ENCODE peak calls at places on chromosomes 13 and 19, in four cellular contexts. One of them, this sample, is unnamed. For H3K4me1, the result is how much of the 10 kb centered on the place peaks cover.

GRCh38 chr19:46495789-46496099 is at the start of gene PNMA8B:
- DNase-seq in mesenchymal stem cell: peak
- DNase-seq in endothelial cell of umbilical vein: no peak
- DNase-seq in HCT116: no peak
- DNase-seq in this sample: peak

GRCh38 chr13:59038824-59039223 is 1124.9 kb downstream of the DIAPH3 start:
- DNase-seq in HCT116: no peak
- DNase-seq in endothelial cell of umbilical vein: no peak
- DNase-seq in mesenchymal stem cell: peak
- DNase-seq in this sample: no peak

GRCh38 chr19:16233081-16233776 is 35.5 kb downstream of the AP1M1 start:
- DNase-seq in HCT116: no peak
- DNase-seq in mesenchymal stem cell: no peak
- DNase-seq in endothelial cell of umbilical vein: no peak
- DNase-seq in this sample: no peak

GRCh38 chr13:92136449-92137180 is 738.2 kb downstream of the GPC5 start:
- DNase-seq in mesenchymal stem cell: peak
- DNase-seq in endothelial cell of umbilical vein: no peak
- DNase-seq in HCT116: no peak
- DNase-seq in this sample: no peak

GRCh38 chr13:75704194-75704941 is 68.2 kb downstream of the LMO7 start:
- DNase-seq in endothelial cell of umbilical vein: peak
- DNase-seq in HCT116: no peak
- DNase-seq in mesenchymal stem cell: peak
- DNase-seq in this sample: peak

GRCh38 chr19:44662686-44663085 is 8.6 kb upstream of the CEACAM19 start:
- DNase-seq in HCT116: no peak
- DNase-seq in endothelial cell of umbilical vein: no peak
- DNase-seq in mesenchymal stem cell: peak
- DNase-seq in this sample: peak

GRCh38 chr13:70964124-70964523 is 855.9 kb upstream of the KLHL1 start:
- DNase-seq in mesenchymal stem cell: no peak
- DNase-seq in endothelial cell of umbilical vein: peak
- DNase-seq in HCT116: no peak
- DNase-seq in this sample: peak

GRCh38 chr19:38684078-38684861 is 36.8 kb downstream of the ACTN4 start:
- DNase-seq in mesenchymal stem cell: peak
- DNase-seq in endothelial cell of umbilical vein: peak
- DNase-seq in HCT116: peak
- DNase-seq in this sample: peak

GRCh38 chr13:57418067-57418677 is 213.4 kb upstream of the PCDH17 start:
- DNase-seq in HCT116: no peak
- DNase-seq in endothelial cell of umbilical vein: no peak
- DNase-seq in mesenchymal stem cell: no peak
- DNase-seq in this sample: no peak

GRCh38 chr19:54339646-54340358 is 840 bp upstream of the LILRA4 start:
- DNase-seq in endothelial cell of umbilical vein: no peak
- DNase-seq in mesenchymal stem cell: no peak
- DNase-seq in HCT116: no peak
- DNase-seq in this sample: no peak

GRCh38 chr19:48391100-48392005 is at the start of gene KDELR1:
- DNase-seq in endothelial cell of umbilical vein: peak
- DNase-seq in mesenchymal stem cell: peak
- DNase-seq in HCT116: no peak
- DNase-seq in this sample: peak

GRCh38 chr13:50081106-50081898 is 66.1 kb downstream of the KCNRG start:
- DNase-seq in endothelial cell of umbilical vein: peak
- DNase-seq in HCT116: no peak
- DNase-seq in mesenchymal stem cell: peak
- DNase-seq in this sample: peak

GRCh38 chr13:97307882-97308624 is 85.9 kb downstream of the MBNL2 start:
- DNase-seq in HCT116: peak
- DNase-seq in endothelial cell of umbilical vein: peak
- DNase-seq in mesenchymal stem cell: peak
- DNase-seq in this sample: peak

GRCh38 chr13:104750377-104750776 is 1684.2 kb upstream of the SLC10A2 start:
- DNase-seq in endothelial cell of umbilical vein: no peak
- DNase-seq in HCT116: no peak
- DNase-seq in mesenchymal stem cell: peak
- DNase-seq in this sample: no peak

GRCh38 chr13:32585625-32586021 is 629 bp upstream of the PDS5B start:
- DNase-seq in endothelial cell of umbilical vein: no peak
- DNase-seq in mesenchymal stem cell: no peak
- DNase-seq in HCT116: no peak
- DNase-seq in this sample: no peak

GRCh38 chr19:7772752-7773291 is 9.8 kb downstream of the CLEC4M start:
- DNase-seq in HCT116: no peak
- DNase-seq in endothelial cell of umbilical vein: no peak
- DNase-seq in mesenchymal stem cell: peak
- DNase-seq in this sample: no peak

GRCh38 chr19:5953680-5954213 is 24.2 kb downstream of the RANBP3 start:
- DNase-seq in HCT116: no peak
- DNase-seq in endothelial cell of umbilical vein: no peak
- DNase-seq in mesenchymal stem cell: peak
- DNase-seq in this sample: no peak

GRCh38 chr13:29436291-29436690 is 159.2 kb downstream of the SLC7A1 start:
- DNase-seq in endothelial cell of umbilical vein: peak
- DNase-seq in HCT116: no peak
- DNase-seq in mesenchymal stem cell: peak
- DNase-seq in this sample: peak

GRCh38 chr13:20121154-20121515 is 39.7 kb downstream of the GJA3 start:
- DNase-seq in endothelial cell of umbilical vein: no peak
- DNase-seq in HCT116: no peak
- DNase-seq in mesenchymal stem cell: no peak
- DNase-seq in this sample: no peak

GRCh38 chr19:53432088-53432661 is 391 bp downstream of the ZNF761 start:
- DNase-seq in endothelial cell of umbilical vein: peak
- DNase-seq in mesenchymal stem cell: peak
- DNase-seq in HCT116: no peak
- DNase-seq in this sample: peak

GRCh38 chr19:54325631-54326030 is 12.7 kb upstream of the LILRA5 start:
- DNase-seq in endothelial cell of umbilical vein: no peak
- DNase-seq in HCT116: no peak
- DNase-seq in mesenchymal stem cell: no peak
- DNase-seq in this sample: no peak

GRCh38 chr19:4988770-4989251 is 19.9 kb downstream of the KDM4B start:
- DNase-seq in HCT116: no peak
- DNase-seq in endothelial cell of umbilical vein: no peak
- DNase-seq in mesenchymal stem cell: peak
- DNase-seq in this sample: peak

GRCh38 chr19:21691656-21692055 is 75.7 kb downstream of the ZNF100 start:
- DNase-seq in endothelial cell of umbilical vein: no peak
- DNase-seq in HCT116: no peak
- DNase-seq in mesenchymal stem cell: no peak
- DNase-seq in this sample: no peak

GRCh38 chr13:46340631-46341111 is 46.4 kb downstream of the RUBCNL start:
- DNase-seq in mesenchymal stem cell: no peak
- DNase-seq in endothelial cell of umbilical vein: no peak
- DNase-seq in HCT116: no peak
- DNase-seq in this sample: no peak

GRCh38 chr19:58170860-58171259 is 12.0 kb upstream of the ZNF274 start:
- DNase-seq in endothelial cell of umbilical vein: no peak
- DNase-seq in HCT116: no peak
- DNase-seq in mesenchymal stem cell: peak
- DNase-seq in this sample: no peak

GRCh38 chr19:24060687-24061356 is 26.2 kb upstream of the ZNF254 start:
- DNase-seq in endothelial cell of umbilical vein: no peak
- DNase-seq in HCT116: peak
- DNase-seq in mesenchymal stem cell: no peak
- DNase-seq in this sample: no peak

GRCh38 chr13:52850396-52851152 is 2.1 kb upstream of the PCDH8 start:
- DNase-seq in HCT116: no peak
- DNase-seq in endothelial cell of umbilical vein: peak
- DNase-seq in mesenchymal stem cell: peak
- DNase-seq in this sample: peak

GRCh38 chr19:47228168-47228936 is 2.6 kb downstream of the BBC3 start:
- DNase-seq in endothelial cell of umbilical vein: no peak
- DNase-seq in HCT116: no peak
- DNase-seq in mesenchymal stem cell: peak
- DNase-seq in this sample: peak

GRCh38 chr19:48353682-48354081 is 10.1 kb downstream of the TMEM143 start:
- DNase-seq in endothelial cell of umbilical vein: no peak
- DNase-seq in HCT116: no peak
- DNase-seq in mesenchymal stem cell: peak
- DNase-seq in this sample: no peak

GRCh38 chr19:19531951-19532805 is 3.5 kb downstream of the YJEFN3 start:
- DNase-seq in mesenchymal stem cell: peak
- DNase-seq in endothelial cell of umbilical vein: peak
- DNase-seq in HCT116: no peak
- DNase-seq in this sample: peak

GRCh38 chr19:29329460-29330134 is 116.6 kb upstream of the UQCRFS1 start:
- DNase-seq in HCT116: no peak
- DNase-seq in mesenchymal stem cell: no peak
- DNase-seq in endothelial cell of umbilical vein: no peak
- DNase-seq in this sample: peak

GRCh38 chr13:23510979-23511735 is 59.1 kb upstream of the TNFRSF19 start:
- DNase-seq in mesenchymal stem cell: peak
- DNase-seq in HCT116: peak
- DNase-seq in endothelial cell of umbilical vein: peak
- DNase-seq in this sample: peak

GRCh38 chr19:38394488-38394887 is 6.0 kb downstream of the SPRED3 start:
- DNase-seq in HCT116: no peak
- DNase-seq in mesenchymal stem cell: no peak
- DNase-seq in endothelial cell of umbilical vein: peak
- DNase-seq in this sample: no peak

DNA sequence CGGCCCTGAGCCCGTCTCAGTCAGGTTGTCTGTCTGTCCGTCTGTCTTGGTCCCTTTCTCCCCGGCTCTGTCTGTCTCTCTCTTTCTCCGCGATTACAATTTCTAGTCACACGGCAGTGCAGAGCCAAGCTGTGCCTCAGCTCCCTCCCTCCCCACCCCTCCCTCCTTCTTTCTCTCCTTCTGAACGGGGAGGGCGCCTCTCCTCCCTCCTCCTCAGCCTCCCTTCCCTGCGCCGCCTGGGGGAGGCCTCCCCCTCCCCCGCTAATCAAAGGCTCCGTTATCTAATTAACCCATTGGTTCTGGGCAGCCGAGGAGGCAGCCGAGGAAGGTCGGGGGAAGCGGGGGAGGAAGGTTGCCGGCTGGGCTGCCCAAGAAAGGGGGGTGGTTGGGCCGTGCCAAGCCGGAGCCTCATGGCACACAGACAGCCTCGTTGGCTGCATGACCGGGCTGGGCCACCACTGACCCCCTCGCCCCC is 16.5 kb downstream of the LRRC4B start:
- DNase-seq in HCT116: no peak
- DNase-seq in endothelial cell of umbilical vein: no peak
- DNase-seq in mesenchymal stem cell: no peak
- DNase-seq in this sample: peak
- H3K9ac ChIP-seq in HCT116: no peak
- H3K9ac ChIP-seq in endothelial cell of umbilical vein: no peak
- H3K9ac ChIP-seq in mesenchymal stem cell: no peak
- H3K9ac ChIP-seq in this sample: no peak

GRCh38 chr13:37870895-37871550 is 1.5 kb upstream of the TRPC4 start:
- DNase-seq in mesenchymal stem cell: peak
- DNase-seq in HCT116: no peak
- DNase-seq in endothelial cell of umbilical vein: no peak
- DNase-seq in this sample: peak
- H3K4me3 ChIP-seq in mesenchymal stem cell: peak
- H3K4me3 ChIP-seq in HCT116: no peak
- H3K4me3 ChIP-seq in endothelial cell of umbilical vein: no peak
- H3K4me3 ChIP-seq in this sample: peak

DNA sequence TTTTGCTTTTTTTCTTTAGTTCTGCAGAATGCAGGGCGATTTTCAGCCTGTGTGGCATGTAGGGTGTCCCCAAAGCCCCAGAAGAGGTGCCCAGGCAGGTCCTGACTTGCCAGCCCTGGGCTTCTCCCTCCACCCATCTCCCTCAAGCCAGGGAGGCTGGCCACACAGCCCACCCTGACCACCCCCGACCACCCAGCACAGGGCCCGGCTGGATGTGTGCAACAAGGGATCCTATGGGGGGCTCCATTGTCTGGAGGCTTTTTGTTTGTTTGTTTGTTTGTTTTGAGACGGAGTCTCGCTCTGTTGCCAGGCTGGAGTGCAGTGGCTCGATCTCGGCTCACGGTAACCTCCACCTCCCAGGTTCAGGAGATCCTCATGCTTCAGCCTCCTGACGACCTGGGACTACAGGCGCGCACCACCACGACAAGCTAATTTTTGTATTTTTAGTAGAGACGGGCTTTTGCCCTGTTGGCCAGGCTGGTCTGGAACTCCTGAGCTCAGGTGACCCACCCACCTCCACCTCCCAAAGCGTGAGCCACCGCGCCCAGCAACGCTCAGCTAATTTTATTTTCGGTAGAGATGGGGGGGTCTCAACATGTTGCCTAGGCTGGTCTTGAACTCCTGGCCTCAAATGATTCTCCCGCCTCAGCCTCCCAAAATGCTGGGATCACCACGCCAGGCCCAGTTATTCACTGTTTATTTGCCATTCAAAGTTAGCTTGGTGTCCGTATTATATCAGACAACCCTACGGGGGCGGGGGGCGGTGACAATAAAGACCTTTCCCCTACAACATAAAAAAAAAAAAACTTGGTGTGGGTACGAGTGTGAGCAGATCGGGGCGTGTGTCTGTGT is 7.8 kb upstream of the MKNK2 start:
- DNase-seq in endothelial cell of umbilical vein: no peak
- DNase-seq in mesenchymal stem cell: no peak
- DNase-seq in HCT116: no peak
- DNase-seq in this sample: no peak
- H3K4me1 ChIP-seq in endothelial cell of umbilical vein: under half
- H3K4me1 ChIP-seq in mesenchymal stem cell: half or more
- H3K4me1 ChIP-seq in HCT116: half or more
- H3K4me1 ChIP-seq in this sample: under half

GRCh38 chr13:99340638-99341037 is 33.4 kb upstream of the GPR183 start:
- DNase-seq in endothelial cell of umbilical vein: no peak
- DNase-seq in mesenchymal stem cell: no peak
- DNase-seq in HCT116: no peak
- DNase-seq in this sample: no peak
- H3K9ac ChIP-seq in endothelial cell of umbilical vein: no peak
- H3K9ac ChIP-seq in mesenchymal stem cell: no peak
- H3K9ac ChIP-seq in HCT116: no peak
- H3K9ac ChIP-seq in this sample: no peak

GRCh38 chr13:48505597-48506091 is 27.2 kb downstream of the RCBTB2 start:
- DNase-seq in mesenchymal stem cell: peak
- DNase-seq in HCT116: no peak
- DNase-seq in endothelial cell of umbilical vein: no peak
- DNase-seq in this sample: peak
- H3K4me3 ChIP-seq in mesenchymal stem cell: no peak
- H3K4me3 ChIP-seq in HCT116: no peak
- H3K4me3 ChIP-seq in endothelial cell of umbilical vein: no peak
- H3K4me3 ChIP-seq in this sample: no peak

GRCh38 chr13:40983725-40984669 is 35.1 kb downstream of the ELF1 start:
- DNase-seq in HCT116: no peak
- DNase-seq in mesenchymal stem cell: no peak
- DNase-seq in endothelial cell of umbilical vein: peak
- DNase-seq in this sample: no peak
- H3K4me1 ChIP-seq in HCT116: under half
- H3K4me1 ChIP-seq in mesenchymal stem cell: under half
- H3K4me1 ChIP-seq in endothelial cell of umbilical vein: half or more
- H3K4me1 ChIP-seq in this sample: under half

GRCh38 chr19:2678043-2678671 is 24.3 kb downstream of the GNG7 start:
- DNase-seq in mesenchymal stem cell: no peak
- DNase-seq in endothelial cell of umbilical vein: no peak
- DNase-seq in HCT116: no peak
- DNase-seq in this sample: no peak
- H3K9ac ChIP-seq in mesenchymal stem cell: no peak
- H3K9ac ChIP-seq in endothelial cell of umbilical vein: no peak
- H3K9ac ChIP-seq in HCT116: no peak
- H3K9ac ChIP-seq in this sample: no peak

GRCh38 chr13:113491982-113492381 is 1.5 kb upstream of the DCUN1D2 start:
- DNase-seq in endothelial cell of umbilical vein: no peak
- DNase-seq in mesenchymal stem cell: no peak
- DNase-seq in HCT116: no peak
- DNase-seq in this sample: no peak
- H3K4me3 ChIP-seq in endothelial cell of umbilical vein: peak
- H3K4me3 ChIP-seq in mesenchymal stem cell: peak
- H3K4me3 ChIP-seq in HCT116: peak
- H3K4me3 ChIP-seq in this sample: peak

This sample was measured in adipocyte.